ENCODE peak calls at places on chromosome 16, in six cellular contexts. O is HFFc6, Q is left lung, X is T-cell, P is fibroblast of gingiva, M is cardiac muscle cell. S is an unnamed sample.

GRCh38 chr16:66858740-66859396 is 14.7 kb downstream of the CA7 start:
- DNase-seq in Q (peak; percentile 80), P (no peak), X (no peak), M (no peak), O (peak; percentile 72), S (peak; percentile 55)

GRCh38 chr16:3904875-3905274 is 24.4 kb upstream of the CREBBP start:
- DNase-seq in P (no peak), M (no peak), Q (no peak), O (no peak), X (no peak), S (no peak)

GRCh38 chr16:83215417-83216001 is 588.7 kb downstream of the CDH13 start:
- DNase-seq in M (peak; percentile 34), Q (no peak), P (no peak), X (peak; percentile 15), O (peak; percentile 15), S (peak; percentile 54)

GRCh38 chr16:11151156-11151904 is 104.7 kb downstream of the SOCS1 start:
- DNase-seq in M (no peak), P (no peak), Q (no peak), X (no peak), O (no peak), S (no peak)

GRCh38 chr16:12459401-12459791 is 344.3 kb downstream of the CPPED1 start:
- DNase-seq in M (no peak), P (no peak), O (no peak), X (no peak), Q (peak; percentile 80), S (no peak)

GRCh38 chr16:75000481-75001081 is 1.8 kb downstream of the ZNRF1 start:
- DNase-seq in X (no peak), P (no peak), M (peak; percentile 29), O (no peak), Q (no peak), S (peak; percentile 51)

GRCh38 chr16:1991588-1992474 is 2.1 kb downstream of the SYNGR3 start:
- DNase-seq in M (peak; percentile 93), O (peak; percentile 66), P (peak; percentile 82), X (peak; percentile 96), Q (peak; percentile 97), S (peak; percentile 78)

GRCh38 chr16:17434006-17434405 is 36.8 kb downstream of the XYLT1 start:
- DNase-seq in M (peak; percentile 2), P (no peak), X (no peak), O (no peak), Q (no peak), S (no peak)

GRCh38 chr16:62035115-62036092 is 834 bp downstream of the CDH8 start:
- DNase-seq in P (no peak), X (no peak), M (peak; percentile 79), Q (no peak), O (no peak), S (no peak)

S was measured in ELR.